ENCODE peak calls at places on chromosomes 4 and X, in seven cellular contexts. A is SK-MEL-5, L is iris pigment epithelial cell, B is SW480, T is fibroblast of pulmonary artery, I is tibial artery, E is AG09309. M is an unnamed sample.

GRCh38 chr4:84479663-84480062 is 19.4 kb downstream of the NKX6-1 start:
- DNase-seq in A (peak; percentile 35), L (no peak), B (no peak), T (no peak), I (no peak), E (no peak), M (no peak)

GRCh38 chrX:68532828-68533227 is 34.0 kb downstream of the YIPF6 start:
- DNase-seq in A (no peak), L (peak; percentile 53), B (no peak), T (no peak), I (no peak), E (no peak), M (peak; percentile 48)

GRCh38 chrX:119481218-119481875 is 13.1 kb downstream of the SLC25A5 start:
- DNase-seq in A (no peak), L (no peak), B (no peak), T (peak; percentile 36), I (no peak), E (no peak), M (no peak)

GRCh38 chrX:120534413-120535205 is 26.2 kb downstream of the CUL4B start:
- DNase-seq in A (no peak), L (no peak), B (no peak), T (no peak), I (no peak), E (no peak), M (no peak)

GRCh38 chr4:123600921-123601904 is 204.6 kb downstream of the SPRY1 start:
- DNase-seq in A (peak; percentile 80), L (no peak), B (no peak), T (no peak), I (no peak), E (no peak), M (no peak)

GRCh38 chr4:10656988-10657387 is 27.6 kb downstream of the CLNK start:
- DNase-seq in A (no peak), L (peak; percentile 71), B (no peak), T (no peak), I (no peak), E (no peak), M (peak; percentile 52)

GRCh38 chr4:123528501-123529277 is 132.1 kb downstream of the SPRY1 start:
- DNase-seq in A (no peak), L (no peak), B (no peak), T (no peak), I (no peak), E (no peak), M (no peak)

GRCh38 chrX:153460826-153461225 is 9.6 kb downstream of the HAUS7 start:
- DNase-seq in A (peak; percentile 64), L (peak; percentile 54), B (peak; percentile 21), T (peak; percentile 55), I (no peak), E (no peak), M (peak; percentile 57)

GRCh38 chr4:181796502-181796901 is 446.7 kb upstream of the TENM3 start:
- DNase-seq in A (no peak), L (peak; percentile 96), B (no peak), T (peak; percentile 36), I (no peak), E (no peak), M (no peak)

GRCh38 chrX:40072246-40072645 is 25.5 kb downstream of the BCOR start:
- DNase-seq in A (no peak), L (no peak), B (no peak), T (no peak), I (no peak), E (no peak), M (no peak)

GRCh38 chrX:119573840-119574393 is 446 bp upstream of the UBE2A start:
- DNase-seq in A (peak; percentile 66), L (peak; percentile 60), B (peak; percentile 18), T (peak; percentile 58), I (peak; percentile 69), E (no peak), M (peak; percentile 60)

GRCh38 chrX:57772637-57773036 is 92.6 kb upstream of the NLRP2B start:
- DNase-seq in A (peak; percentile 36), L (no peak), B (peak; percentile 11), T (no peak), I (no peak), E (no peak), M (peak; percentile 1)

GRCh38 chrX:1442016-1442665 is 10.6 kb downstream of the ASMTL start:
- DNase-seq in A (no peak), L (no peak), B (no peak), T (no peak), I (peak; percentile 28), E (no peak), M (no peak)

GRCh38 chr4:110484767-110485166 is 8.8 kb downstream of the ENPEP start:
- DNase-seq in A (no peak), L (peak; percentile 68), B (no peak), T (peak; percentile 81), I (no peak), E (peak; percentile 76), M (peak; percentile 83)

GRCh38 chr4:56260320-56260719 is 127.0 kb downstream of the AASDH start:
- DNase-seq in A (no peak), L (no peak), B (no peak), T (no peak), I (no peak), E (no peak), M (no peak)

GRCh38 chr4:147453561-147454141 is 27.2 kb upstream of the EDNRA start:
- DNase-seq in A (peak; percentile 1), L (peak; percentile 28), B (peak; percentile 80), T (peak; percentile 96), I (no peak), E (no peak), M (peak; percentile 21)

M was measured in ELR.